ENCODE peak calls at places on chromosomes 5 and 9, in eight cellular contexts. V, A, P, T, D, W, R and G are unnamed samples.

GRCh38 chr9:137088121-137088520 is 1.3 kb downstream of the MAN1B1 start:
- DNase-seq in V (no peak), A (no peak), P (no peak), T (no peak), D (no peak), W (no peak), R (no peak), G (no peak)

GRCh38 chr9:86721843-86722705 is 225.2 kb downstream of the GAS1 start:
- DNase-seq in V (peak; percentile 93), A (peak; percentile 39), P (no peak), T (no peak), D (no peak), W (no peak), R (peak; percentile 16), G (no peak)

GRCh38 chr9:116644099-116644688 is 42.9 kb upstream of the TRIM32 start:
- DNase-seq in V (peak; percentile 61), A (no peak), P (no peak), T (no peak), D (no peak), W (no peak), R (no peak), G (no peak)

GRCh38 chr5:67246108-67246507 is 49.5 kb upstream of the CD180 start:
- DNase-seq in V (peak; percentile 86), A (peak; percentile 47), P (peak; percentile 27), T (no peak), D (no peak), W (no peak), R (peak; percentile 73), G (peak; percentile 78)

GRCh38 chr5:55847837-55848236 is 3.3 kb upstream of the IL31RA start:
- DNase-seq in V (peak; percentile 67), A (no peak), P (no peak), T (no peak), D (no peak), W (no peak), R (no peak), G (no peak)

GRCh38 chr9:134662143-134662876 is 20.7 kb downstream of the COL5A1 start:
- DNase-seq in V (peak; percentile 97), A (no peak), P (no peak), T (no peak), D (no peak), W (no peak), R (no peak), G (no peak)

GRCh38 chr5:141489841-141490240 is 960 bp downstream of the PCDHGC5 start:
- DNase-seq in V (no peak), A (no peak), P (no peak), T (no peak), D (no peak), W (no peak), R (no peak), G (no peak)

GRCh38 chr9:128696923-128697707 is 5.2 kb upstream of the PKN3 start:
- DNase-seq in V (no peak), A (no peak), P (no peak), T (no peak), D (no peak), W (no peak), R (no peak), G (no peak)

GRCh38 chr5:13976223-13976622 is 31.7 kb upstream of the DNAH5 start:
- DNase-seq in V (peak; percentile 5), A (no peak), P (no peak), T (no peak), D (no peak), W (no peak), R (no peak), G (no peak)

GRCh38 chr5:127551410-127552041 is 34.1 kb downstream of the PRRC1 start:
- DNase-seq in V (no peak), A (no peak), P (no peak), T (no peak), D (no peak), W (no peak), R (no peak), G (no peak)

GRCh38 chr9:114258866-114259799 is 63.8 kb upstream of the ORM1 start:
- DNase-seq in V (no peak), A (no peak), P (no peak), T (no peak), D (no peak), W (no peak), R (no peak), G (no peak)